ENCODE peak calls at places on chromosomes 16 and 17, in six cellular contexts. N is activated CD8-positive, alpha-beta T cell treated with anti-CD3 and anti-CD28 coated beads, Interleukin-2, amount 10 ng/mL, durations not matched to agents 7 days and 5 days; U is activated CD8-positive, alpha-beta memory T cell treated with anti-CD3 and anti-CD28 coated beads for 24 hours; F is heart right ventricle; P is NCI-H460; T is NCI-H1092. M is an unnamed sample.

GRCh38 chr17:72697602-72698146 is 394.8 kb downstream of the SLC39A11 start:
- DNase-seq in N (no peak), U (no peak), F (no peak), P (no peak), T (no peak), M (no peak)

GRCh38 chr17:7929158-7930029 is at the start of gene KCNAB3:
- DNase-seq in N (peak; percentile 78), U (no peak), F (peak; percentile 45), P (no peak), T (peak; percentile 58), M (no peak)

GRCh38 chr17:27551701-27552466 is 79.1 kb upstream of the LGALS9 start:
- DNase-seq in N (no peak), U (no peak), F (no peak), P (no peak), T (no peak), M (no peak)

GRCh38 chr16:11133344-11133921 is 122.6 kb downstream of the SOCS1 start:
- DNase-seq in N (no peak), U (no peak), F (peak; percentile 60), P (peak; percentile 68), T (no peak), M (peak; percentile 92)

GRCh38 chr17:34259151-34259550 is 4.1 kb downstream of the CCL2 start:
- DNase-seq in N (no peak), U (no peak), F (no peak), P (no peak), T (no peak), M (no peak)

GRCh38 chr17:2064980-2065785 is 10.3 kb downstream of the HIC1 start:
- DNase-seq in N (peak; percentile 84), U (peak; percentile 86), F (peak; percentile 71), P (no peak), T (no peak), M (no peak)

GRCh38 chr17:6392609-6393367 is 42.1 kb downstream of the AIPL1 start:
- DNase-seq in N (no peak), U (no peak), F (no peak), P (no peak), T (peak; percentile 29), M (no peak)

GRCh38 chr17:83193336-83194188 is 114.2 kb downstream of the METRNL start:
- DNase-seq in N (no peak), U (no peak), F (peak; percentile 20), P (no peak), T (no peak), M (no peak)

GRCh38 chr17:82933911-82934310 is 94.1 kb upstream of the ZNF750 start:
- DNase-seq in N (no peak), U (no peak), F (no peak), P (no peak), T (no peak), M (no peak)

GRCh38 chr17:50018909-50019308 is 23.9 kb upstream of the DLX3 start:
- DNase-seq in N (no peak), U (no peak), F (no peak), P (no peak), T (no peak), M (no peak)

GRCh38 chr17:6818938-6819337 is 12.6 kb downstream of the TEKT1 start:
- DNase-seq in N (no peak), U (no peak), F (no peak), P (no peak), T (no peak), M (no peak)

GRCh38 chr16:80198995-80199299 is 341.8 kb upstream of the DYNLRB2 start:
- DNase-seq in N (no peak), U (no peak), F (no peak), P (no peak), T (no peak), M (no peak)

GRCh38 chr16:55282441-55282840 is 41.6 kb upstream of the IRX6 start:
- DNase-seq in N (no peak), U (no peak), F (no peak), P (no peak), T (no peak), M (no peak)

GRCh38 chr17:50280068-50280467 is 5.8 kb downstream of the TMEM92 start:
- DNase-seq in N (no peak), U (no peak), F (no peak), P (no peak), T (no peak), M (no peak)

GRCh38 chr16:8571061-8571596 is 19.2 kb downstream of the TMEM114 start:
- DNase-seq in N (no peak), U (no peak), F (no peak), P (no peak), T (no peak), M (no peak)

M was measured in vagina.